ENCODE peak calls at places on chromosomes 3 and 15, in six cellular contexts. One of them, this sample, is unnamed.

GRCh38 chr3:169777822-169778221 is 4.6 kb downstream of the MYNN start:
- DNase-seq in choroid plexus epithelial cell: no peak
- DNase-seq in PC-9: no peak
- DNase-seq in cardiac muscle cell: no peak
- DNase-seq in stomach: no peak
- DNase-seq in uterus: no peak
- DNase-seq in this sample: no peak

GRCh38 chr3:195212749-195213085 is 58.2 kb downstream of the XXYLT1 start:
- DNase-seq in choroid plexus epithelial cell: no peak
- DNase-seq in PC-9: no peak
- DNase-seq in cardiac muscle cell: no peak
- DNase-seq in stomach: no peak
- DNase-seq in uterus: peak
- DNase-seq in this sample: no peak

GRCh38 chr3:43995078-43995928 is 246.4 kb upstream of the TOPAZ1 start:
- DNase-seq in choroid plexus epithelial cell: peak
- DNase-seq in PC-9: peak
- DNase-seq in cardiac muscle cell: peak
- DNase-seq in stomach: no peak
- DNase-seq in uterus: no peak
- DNase-seq in this sample: no peak

GRCh38 chr3:58564456-58565160 is 12.6 kb downstream of the FAM107A start:
- DNase-seq in choroid plexus epithelial cell: peak
- DNase-seq in PC-9: peak
- DNase-seq in cardiac muscle cell: peak
- DNase-seq in stomach: no peak
- DNase-seq in uterus: no peak
- DNase-seq in this sample: peak

GRCh38 chr3:106345353-106346027 is 476.7 kb upstream of the CBLB start:
- DNase-seq in choroid plexus epithelial cell: peak
- DNase-seq in PC-9: peak
- DNase-seq in cardiac muscle cell: peak
- DNase-seq in stomach: no peak
- DNase-seq in uterus: no peak
- DNase-seq in this sample: peak

GRCh38 chr15:85839637-85840036 is 44.9 kb upstream of the KLHL25 start:
- DNase-seq in choroid plexus epithelial cell: no peak
- DNase-seq in PC-9: no peak
- DNase-seq in cardiac muscle cell: no peak
- DNase-seq in stomach: no peak
- DNase-seq in uterus: no peak
- DNase-seq in this sample: no peak

GRCh38 chr3:194631696-194632095 is 1.5 kb downstream of the TMEM44 start:
- DNase-seq in choroid plexus epithelial cell: no peak
- DNase-seq in PC-9: no peak
- DNase-seq in cardiac muscle cell: no peak
- DNase-seq in stomach: no peak
- DNase-seq in uterus: no peak
- DNase-seq in this sample: no peak

GRCh38 chr3:192819001-192819569 is 91.7 kb upstream of the FGF12 start:
- DNase-seq in choroid plexus epithelial cell: peak
- DNase-seq in PC-9: peak
- DNase-seq in cardiac muscle cell: peak
- DNase-seq in stomach: no peak
- DNase-seq in uterus: no peak
- DNase-seq in this sample: peak

GRCh38 chr3:150404023-150404422 is 4.1 kb upstream of the TSC22D2 start:
- DNase-seq in choroid plexus epithelial cell: no peak
- DNase-seq in PC-9: no peak
- DNase-seq in cardiac muscle cell: no peak
- DNase-seq in stomach: no peak
- DNase-seq in uterus: no peak
- DNase-seq in this sample: no peak

GRCh38 chr3:51945926-51946500 is 3.9 kb downstream of the PARP3 start:
- DNase-seq in choroid plexus epithelial cell: no peak
- DNase-seq in PC-9: no peak
- DNase-seq in cardiac muscle cell: no peak
- DNase-seq in stomach: no peak
- DNase-seq in uterus: no peak
- DNase-seq in this sample: no peak

GRCh38 chr15:62624541-62625399 is 417.8 kb upstream of the TPM1 start:
- DNase-seq in choroid plexus epithelial cell: peak
- DNase-seq in PC-9: no peak
- DNase-seq in cardiac muscle cell: peak
- DNase-seq in stomach: no peak
- DNase-seq in uterus: peak
- DNase-seq in this sample: peak

GRCh38 chr15:93029613-93030429 is 59.2 kb downstream of the RGMA start:
- DNase-seq in choroid plexus epithelial cell: peak
- DNase-seq in PC-9: no peak
- DNase-seq in cardiac muscle cell: peak
- DNase-seq in stomach: no peak
- DNase-seq in uterus: no peak
- DNase-seq in this sample: peak

DNA sequence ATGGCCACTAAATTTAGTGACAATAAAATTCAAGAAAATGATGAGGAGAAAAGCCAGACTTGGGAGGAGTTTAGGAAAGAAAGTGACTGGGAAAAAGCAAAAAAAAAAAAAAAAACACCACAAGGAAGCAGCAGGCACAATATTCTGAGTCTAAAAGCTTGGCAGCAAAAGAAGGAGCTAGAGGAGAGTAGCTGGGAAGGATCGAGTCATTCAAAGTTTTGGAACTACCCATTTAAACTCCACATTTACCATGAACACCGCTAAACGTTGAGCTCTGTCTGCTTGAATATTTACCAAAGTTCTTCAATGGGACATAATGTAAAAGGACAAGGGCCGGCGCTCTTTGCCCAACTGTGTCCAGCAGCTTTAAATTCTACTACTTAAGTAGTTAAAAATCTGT is 481.9 kb downstream of the FOXP1 start:
- DNase-seq in choroid plexus epithelial cell: no peak
- DNase-seq in PC-9: no peak
- DNase-seq in cardiac muscle cell: no peak
- DNase-seq in stomach: no peak
- DNase-seq in uterus: no peak
- DNase-seq in this sample: no peak
- TF ChIP-seq CTCF in choroid plexus epithelial cell: no peak
- TF ChIP-seq CTCF in PC-9: no peak
- TF ChIP-seq CTCF in cardiac muscle cell: no peak
- TF ChIP-seq CTCF in stomach: no peak
- TF ChIP-seq CTCF in uterus: no peak
- TF ChIP-seq CTCF in this sample: no peak

GRCh38 chr3:15325228-15325627 is 7.2 kb downstream of the SH3BP5 start:
- DNase-seq in choroid plexus epithelial cell: peak
- DNase-seq in PC-9: peak
- DNase-seq in cardiac muscle cell: peak
- DNase-seq in stomach: no peak
- DNase-seq in uterus: peak
- DNase-seq in this sample: peak
- H3K4me3 ChIP-seq in choroid plexus epithelial cell: no peak
- H3K4me3 ChIP-seq in PC-9: no peak
- H3K4me3 ChIP-seq in cardiac muscle cell: no peak
- H3K4me3 ChIP-seq in stomach: no peak
- H3K4me3 ChIP-seq in uterus: no peak
- H3K4me3 ChIP-seq in this sample: no peak

GRCh38 chr3:73094127-73094526 is 32.7 kb downstream of the EBLN2 start:
- DNase-seq in choroid plexus epithelial cell: no peak
- DNase-seq in PC-9: no peak
- DNase-seq in cardiac muscle cell: no peak
- DNase-seq in stomach: no peak
- DNase-seq in uterus: no peak
- DNase-seq in this sample: no peak
- TF ChIP-seq CTCF in choroid plexus epithelial cell: peak
- TF ChIP-seq CTCF in PC-9: no peak
- TF ChIP-seq CTCF in cardiac muscle cell: peak
- TF ChIP-seq CTCF in stomach: no peak
- TF ChIP-seq CTCF in uterus: no peak
- TF ChIP-seq CTCF in this sample: no peak

GRCh38 chr3:178987745-178988144 is 83.9 kb downstream of the ZMAT3 start:
- DNase-seq in choroid plexus epithelial cell: no peak
- DNase-seq in PC-9: no peak
- DNase-seq in cardiac muscle cell: no peak
- DNase-seq in stomach: no peak
- DNase-seq in uterus: no peak
- DNase-seq in this sample: no peak
- H3K4me3 ChIP-seq in choroid plexus epithelial cell: no peak
- H3K4me3 ChIP-seq in PC-9: no peak
- H3K4me3 ChIP-seq in cardiac muscle cell: no peak
- H3K4me3 ChIP-seq in stomach: no peak
- H3K4me3 ChIP-seq in uterus: no peak
- H3K4me3 ChIP-seq in this sample: no peak

GRCh38 chr3:69300296-69300695 is 85.6 kb downstream of the FRMD4B start:
- DNase-seq in choroid plexus epithelial cell: no peak
- DNase-seq in PC-9: no peak
- DNase-seq in cardiac muscle cell: no peak
- DNase-seq in stomach: no peak
- DNase-seq in uterus: no peak
- DNase-seq in this sample: peak

GRCh38 chr3:69296995-69297394 is 88.9 kb downstream of the FRMD4B start:
- DNase-seq in choroid plexus epithelial cell: no peak
- DNase-seq in PC-9: no peak
- DNase-seq in cardiac muscle cell: no peak
- DNase-seq in stomach: no peak
- DNase-seq in uterus: no peak
- DNase-seq in this sample: no peak

GRCh38 chr3:69304396-69304795 is 81.5 kb downstream of the FRMD4B start:
- DNase-seq in choroid plexus epithelial cell: no peak
- DNase-seq in PC-9: no peak
- DNase-seq in cardiac muscle cell: no peak
- DNase-seq in stomach: no peak
- DNase-seq in uterus: no peak
- DNase-seq in this sample: peak

GRCh38 chr3:69297525-69297924 is 88.4 kb downstream of the FRMD4B start:
- DNase-seq in choroid plexus epithelial cell: no peak
- DNase-seq in PC-9: no peak
- DNase-seq in cardiac muscle cell: no peak
- DNase-seq in stomach: no peak
- DNase-seq in uterus: no peak
- DNase-seq in this sample: no peak

DNA sequence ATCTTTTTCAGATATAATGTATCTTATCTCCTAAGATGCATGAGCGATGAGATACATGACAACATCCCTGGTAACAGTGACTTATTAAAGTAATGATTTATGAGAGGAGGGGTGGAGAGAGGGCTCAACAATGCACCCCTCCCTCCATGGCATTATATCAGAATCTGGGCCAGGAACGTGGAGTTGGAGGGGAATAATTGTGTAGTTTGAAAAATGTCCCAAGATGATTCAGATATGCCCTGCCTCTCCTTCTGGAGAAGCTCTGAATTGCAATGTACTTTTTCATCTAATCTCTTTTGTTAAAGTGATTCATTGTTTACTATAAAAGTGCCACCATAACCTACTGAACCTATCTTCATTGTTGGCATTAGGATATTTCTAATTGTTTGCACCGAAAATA is 86.5 kb downstream of the FRMD4B start:
- DNase-seq in choroid plexus epithelial cell: no peak
- DNase-seq in PC-9: no peak
- DNase-seq in cardiac muscle cell: no peak
- DNase-seq in stomach: no peak
- DNase-seq in uterus: no peak
- DNase-seq in this sample: no peak
- TF ChIP-seq CTCF in choroid plexus epithelial cell: peak
- TF ChIP-seq CTCF in PC-9: peak
- TF ChIP-seq CTCF in cardiac muscle cell: peak
- TF ChIP-seq CTCF in stomach: no peak
- TF ChIP-seq CTCF in uterus: no peak
- TF ChIP-seq CTCF in this sample: peak

GRCh38 chr3:87498358-87499080 is 222.1 kb upstream of the POU1F1 start:
- DNase-seq in choroid plexus epithelial cell: no peak
- DNase-seq in PC-9: no peak
- DNase-seq in cardiac muscle cell: no peak
- DNase-seq in stomach: no peak
- DNase-seq in uterus: no peak
- DNase-seq in this sample: no peak

GRCh38 chr3:87501076-87501475 is 224.7 kb upstream of the POU1F1 start:
- DNase-seq in choroid plexus epithelial cell: no peak
- DNase-seq in PC-9: no peak
- DNase-seq in cardiac muscle cell: no peak
- DNase-seq in stomach: no peak
- DNase-seq in uterus: no peak
- DNase-seq in this sample: no peak

GRCh38 chr3:87507753-87508152 is 231.4 kb upstream of the POU1F1 start:
- DNase-seq in choroid plexus epithelial cell: no peak
- DNase-seq in PC-9: no peak
- DNase-seq in cardiac muscle cell: no peak
- DNase-seq in stomach: no peak
- DNase-seq in uterus: no peak
- DNase-seq in this sample: no peak

GRCh38 chr3:87509401-87509800 is 233.0 kb upstream of the POU1F1 start:
- DNase-seq in choroid plexus epithelial cell: no peak
- DNase-seq in PC-9: no peak
- DNase-seq in cardiac muscle cell: no peak
- DNase-seq in stomach: no peak
- DNase-seq in uterus: no peak
- DNase-seq in this sample: no peak

DNA sequence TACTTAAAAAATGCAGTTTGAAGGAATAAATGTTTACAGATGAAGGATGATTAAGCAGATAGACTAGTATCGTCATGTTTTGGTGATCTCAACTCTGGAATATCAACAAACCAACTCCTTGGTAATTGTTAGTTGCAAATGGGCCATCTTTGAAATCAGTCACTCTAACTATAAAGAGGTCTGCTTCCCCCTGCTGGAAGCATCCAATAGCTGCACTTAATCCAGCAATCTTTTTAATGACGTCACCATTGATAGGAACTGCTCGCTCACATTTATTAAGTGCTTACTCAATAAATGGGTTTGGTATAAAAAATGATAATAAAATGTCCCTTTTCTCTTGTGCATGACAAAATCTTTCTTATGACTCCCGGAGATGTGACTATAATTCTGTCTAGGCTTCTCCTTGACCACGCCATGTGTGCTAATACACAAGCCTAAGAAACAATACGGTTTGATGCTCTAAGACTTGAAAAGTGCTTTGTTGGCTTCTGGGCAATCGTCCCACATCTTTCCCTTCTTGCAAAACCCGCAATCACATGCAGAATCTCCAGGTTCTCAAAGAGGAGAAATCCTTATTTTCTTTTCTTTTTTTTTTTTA is 227.6 kb upstream of the POU1F1 start:
- DNase-seq in choroid plexus epithelial cell: peak
- DNase-seq in PC-9: peak
- DNase-seq in cardiac muscle cell: peak
- DNase-seq in stomach: peak
- DNase-seq in uterus: no peak
- DNase-seq in this sample: peak
- H3K4me3 ChIP-seq in choroid plexus epithelial cell: no peak
- H3K4me3 ChIP-seq in PC-9: no peak
- H3K4me3 ChIP-seq in cardiac muscle cell: no peak
- H3K4me3 ChIP-seq in stomach: no peak
- H3K4me3 ChIP-seq in uterus: no peak
- H3K4me3 ChIP-seq in this sample: no peak

This sample was measured in fibroblast of villous mesenchyme.